ENCODE peak calls at places on chromosome 15, in seven cellular contexts. L is right cardiac atrium; Q is HCT116; S is left lung; M is CD8-positive, alpha-beta T cell; D is activated naive CD4-positive, alpha-beta T cell treated with anti-CD3 and anti-CD28 coated beads, Interleukin-2, amount 50 U/mL, for 72 hours; P is foreskin keratinocyte. B is an unnamed sample.

GRCh38 chr15:84690342-84690741 is 25.6 kb downstream of the SEC11A start:
- ATAC-seq in Q (no peak), S (no peak), M (no peak), P (no peak), D (no peak), L (no peak), B (no peak)

GRCh38 chr15:62545392-62546227 is 380.5 kb upstream of the C2CD4B start:
- ATAC-seq in D (no peak), P (no peak), S (peak), L (peak), Q (no peak), M (no peak), B (peak)

GRCh38 chr15:82750831-82751181 is 41.1 kb upstream of the AP3B2 start:
- ATAC-seq in M (peak), P (peak), S (peak), L (peak), Q (peak), D (peak), B (no peak)

GRCh38 chr15:66995257-66995656 is 70.1 kb upstream of the SMAD3 start:
- ATAC-seq in L (no peak), P (no peak), D (no peak), S (no peak), M (no peak), Q (no peak), B (no peak)

GRCh38 chr15:41797194-41797593 is 22.9 kb downstream of the MAPKBP1 start:
- ATAC-seq in Q (no peak), M (no peak), P (no peak), S (no peak), D (no peak), L (no peak), B (no peak)

GRCh38 chr15:78012643-78013077 is 64.9 kb downstream of the TBC1D2B start:
- ATAC-seq in L (no peak), M (no peak), Q (no peak), S (peak), D (no peak), P (no peak), B (peak)

GRCh38 chr15:69522361-69522760 is 69.7 kb downstream of the RPLP1 start:
- ATAC-seq in Q (no peak), L (no peak), P (peak), S (peak), D (no peak), M (no peak), B (no peak)

GRCh38 chr15:59997070-59997701 is 6.9 kb upstream of the FOXB1 start:
- ATAC-seq in M (peak), Q (no peak), L (peak), P (peak), S (peak), D (peak), B (no peak)

GRCh38 chr15:91866971-91867372 is 13.5 kb downstream of the SLCO3A1 start:
- ATAC-seq in M (no peak), Q (peak), P (peak), L (peak), D (no peak), S (peak), B (peak)

GRCh38 chr15:67528536-67528935 is 7.6 kb downstream of the C15orf61 start:
- ATAC-seq in L (no peak), P (no peak), M (no peak), S (no peak), D (no peak), Q (no peak), B (no peak)

GRCh38 chr15:63583027-63583426 is 14.2 kb upstream of the FBXL22 start:
- ATAC-seq in D (peak), S (no peak), Q (no peak), P (peak), M (no peak), L (no peak), B (no peak)

GRCh38 chr15:81062937-81063336 is 62.2 kb downstream of the TLNRD1 start:
- ATAC-seq in S (no peak), D (no peak), L (no peak), Q (no peak), M (no peak), P (no peak), B (no peak)

GRCh38 chr15:70569139-70569717 is 194.1 kb downstream of the UACA start:
- ATAC-seq in L (peak), S (peak), D (no peak), P (no peak), M (no peak), Q (peak), B (no peak)

GRCh38 chr15:47523669-47524068 is 193.6 kb upstream of the SEMA6D start:
- ATAC-seq in Q (no peak), L (peak), M (no peak), D (no peak), S (no peak), P (no peak), B (no peak)